ENCODE peak calls at places on chromosomes 4 and X, in nine cellular contexts. Y is OCI-LY7; J is H1; R is cardiac muscle cell; G is psoas muscle; Z is body of pancreas; Q is Panc1; N is naive thymus-derived CD4-positive, alpha-beta T cell; B is CD8-positive, alpha-beta memory T cell. A is an unnamed sample. For H3K4me1, the result is how much of the 10 kb centered on the place peaks cover.

GRCh38 chrX:44060221-44060620 is 87.0 kb upstream of the NDP start:
- DNase-seq in Y (no peak), J (no peak), R (no peak), G (no peak), Z (no peak), Q (no peak), N (no peak), B (no peak), A (no peak)

GRCh38 chr4:76623217-76624060 is 188.4 kb downstream of the SHROOM3 start:
- DNase-seq in Y (no peak), J (no peak), R (no peak), G (no peak), Z (no peak), Q (no peak), N (no peak), B (no peak), A (no peak)

GRCh38 chrX:96591418-96591817 is 93.2 kb upstream of the DIAPH2 start:
- DNase-seq in Y (no peak), J (no peak), R (no peak), G (no peak), Z (no peak), Q (no peak), N (no peak), B (no peak), A (no peak)

GRCh38 chrX:53438174-53438831 is 4.1 kb upstream of the HSD17B10 start:
- DNase-seq in Y (no peak), J (no peak), R (no peak), G (no peak), Z (no peak), Q (no peak), N (no peak), B (no peak), A (no peak)

GRCh38 chr4:81648576-81649272 is 177.0 kb upstream of the RASGEF1B start:
- DNase-seq in Y (peak), J (no peak), R (no peak), G (no peak), Z (no peak), Q (no peak), N (no peak), B (peak), A (no peak)

GRCh38 chrX:134935286-134935685 is 55.5 kb upstream of the SMIM10 start:
- DNase-seq in Y (no peak), J (no peak), R (no peak), G (no peak), Z (no peak), Q (no peak), N (no peak), B (no peak), A (no peak)

GRCh38 chr4:76772498-76773106 is 125.3 kb downstream of the SOWAHB start:
- DNase-seq in Y (no peak), J (no peak), R (no peak), G (no peak), Z (no peak), Q (no peak), N (no peak), B (no peak), A (no peak)

GRCh38 chr4:110867981-110868380 is 245.1 kb upstream of the PITX2 start:
- DNase-seq in Y (no peak), J (no peak), R (no peak), G (no peak), Z (no peak), Q (no peak), N (no peak), B (no peak), A (no peak)

GRCh38 chr4:3111461-3111860 is 37.0 kb downstream of the HTT start:
- DNase-seq in Y (no peak), J (no peak), R (no peak), G (no peak), Z (no peak), Q (no peak), N (no peak), B (no peak), A (no peak)

GRCh38 chr4:56689661-56690060 is 8.6 kb upstream of the HOPX start:
- DNase-seq in Y (no peak), J (no peak), R (no peak), G (no peak), Z (no peak), Q (no peak), N (no peak), B (no peak), A (no peak)

GRCh38 chr4:169229571-169230028 is 41.2 kb downstream of the SH3RF1 start:
- DNase-seq in Y (no peak), J (no peak), R (no peak), G (no peak), Z (no peak), Q (peak), N (no peak), B (no peak), A (no peak)

GRCh38 chr4:124640037-124640730 is 72.3 kb downstream of the ANKRD50 start:
- DNase-seq in Y (no peak), J (no peak), R (no peak), G (no peak), Z (peak), Q (peak), N (no peak), B (no peak), A (no peak)

GRCh38 chrX:103275947-103276567 is 493 bp downstream of the TCEAL5 start:
- DNase-seq in Y (no peak), J (no peak), R (no peak), G (no peak), Z (no peak), Q (no peak), N (no peak), B (no peak), A (no peak)

GRCh38 chrX:101462892-101463291 is 22.4 kb upstream of the ARMCX4 start:
- DNase-seq in Y (peak), J (no peak), R (peak), G (no peak), Z (no peak), Q (peak), N (no peak), B (no peak), A (no peak)

GRCh38 chr4:65437102-65437501 is 233.2 kb downstream of the EPHA5 start:
- DNase-seq in Y (no peak), J (no peak), R (no peak), G (no peak), Z (no peak), Q (no peak), N (no peak), B (no peak), A (no peak)

DNA sequence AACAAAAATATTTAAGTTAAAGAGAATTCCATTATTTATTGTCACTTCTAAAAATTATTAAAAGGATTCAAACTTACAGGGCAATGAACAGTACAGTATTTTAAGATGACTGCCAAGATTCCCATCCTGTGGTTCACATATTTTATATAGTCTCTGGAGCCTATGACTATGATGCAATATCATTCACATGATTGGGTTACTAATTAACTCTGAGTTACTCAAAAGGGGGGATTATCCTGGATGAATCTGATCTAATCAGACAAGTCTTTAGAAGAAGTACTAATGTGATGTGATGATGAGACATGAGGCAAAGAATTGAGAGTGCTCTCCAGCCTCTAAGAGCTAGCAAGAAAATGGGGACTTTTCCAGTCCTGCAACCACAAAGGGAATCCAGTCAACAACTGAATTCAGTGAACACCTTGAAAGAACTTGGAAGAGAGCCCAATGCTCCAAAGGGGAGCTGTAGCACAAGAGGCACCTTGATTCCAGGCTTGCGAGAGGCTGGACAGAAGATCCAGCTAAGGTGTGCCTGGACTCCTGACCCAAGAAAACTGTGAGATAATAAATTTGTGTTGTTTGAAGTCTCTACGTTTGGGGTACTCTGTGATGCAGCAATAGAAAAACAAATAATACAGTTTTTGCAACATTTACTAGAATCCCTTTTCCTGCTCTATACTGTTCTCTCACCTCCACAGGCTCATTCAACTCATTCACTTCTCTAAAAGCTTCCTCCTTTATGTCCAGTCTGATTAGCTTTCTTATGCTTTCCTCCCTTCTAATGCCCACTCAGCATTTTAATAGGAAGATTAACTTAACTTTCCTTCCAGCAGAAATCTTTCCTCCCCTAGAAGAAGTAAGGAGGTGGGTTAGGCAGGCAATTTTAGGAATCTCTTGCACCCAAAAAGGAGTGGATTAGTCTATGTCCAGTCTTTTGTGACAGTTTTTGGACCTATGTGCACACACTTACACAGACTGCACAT is 133.8 kb upstream of the LCORL start:
- DNase-seq in Y (no peak), J (no peak), R (no peak), G (no peak), Z (no peak), Q (no peak), N (no peak), B (no peak), A (no peak)
- H3K4me1 ChIP-seq in Y (under half), J (under half), R (under half), G (under half), Z (under half), Q (under half), N (under half), B (under half), A (under half)

GRCh38 chr4:151324449-151325319 is 721 bp downstream of the SH3D19 start:
- DNase-seq in Y (no peak), J (peak), R (peak), G (peak), Z (peak), Q (peak), N (no peak), B (no peak), A (peak)
- H3K4me3 ChIP-seq in Y (no peak), J (peak), R (peak), G (peak), Z (peak), Q (peak), N (no peak), B (no peak), A (peak)

GRCh38 chrX:133437771-133438170 is 22.5 kb upstream of the GPC4 start:
- DNase-seq in Y (no peak), J (no peak), R (no peak), G (no peak), Z (no peak), Q (no peak), N (no peak), B (no peak), A (no peak)

GRCh38 chrX:133440797-133441163 is 25.5 kb upstream of the GPC4 start:
- DNase-seq in Y (no peak), J (no peak), R (no peak), G (no peak), Z (no peak), Q (no peak), N (no peak), B (no peak), A (no peak)

GRCh38 chrX:133437356-133437755 is 22.1 kb upstream of the GPC4 start:
- DNase-seq in Y (no peak), J (no peak), R (no peak), G (no peak), Z (no peak), Q (no peak), N (no peak), B (no peak), A (no peak)

GRCh38 chrX:133444196-133444595 is 28.9 kb upstream of the GPC4 start:
- DNase-seq in Y (no peak), J (no peak), R (no peak), G (no peak), Z (no peak), Q (no peak), N (no peak), B (no peak), A (no peak)

DNA sequence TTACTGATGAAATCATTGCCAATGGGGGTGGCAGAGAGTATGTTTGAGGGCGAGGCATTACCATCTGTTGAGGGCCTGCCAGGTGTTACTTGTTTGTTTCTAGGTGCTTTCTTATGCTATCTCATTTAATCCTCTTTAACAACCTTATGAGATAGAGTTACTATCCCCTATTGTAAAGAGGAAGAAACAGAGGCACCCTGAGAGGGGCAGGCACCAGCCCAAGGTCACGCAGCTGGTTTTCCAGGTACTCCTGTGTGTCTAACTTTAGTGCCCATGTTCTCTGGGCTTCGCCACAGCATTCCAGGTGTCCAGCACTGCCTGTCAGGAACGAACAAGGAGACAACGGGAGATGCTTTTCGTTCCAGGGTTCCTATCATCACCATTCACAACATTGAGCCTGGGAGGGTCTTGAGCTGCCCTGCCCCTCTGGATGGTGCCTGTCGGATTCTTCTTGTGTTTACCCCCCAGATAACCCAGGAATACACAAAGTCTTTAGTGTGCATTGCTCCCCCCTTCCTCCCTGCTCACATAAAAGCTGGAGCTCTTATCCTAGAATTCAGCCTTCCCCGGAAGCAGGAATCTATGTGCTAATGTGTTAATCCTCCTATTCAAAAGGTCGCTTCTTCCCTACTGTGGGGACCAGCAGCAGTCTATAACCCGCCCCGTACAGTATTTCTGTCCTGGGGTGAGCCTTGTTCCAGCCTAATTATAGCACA is 24.9 kb upstream of the GPC4 start:
- DNase-seq in Y (no peak), J (no peak), R (no peak), G (no peak), Z (no peak), Q (no peak), N (no peak), B (no peak), A (no peak)
- H3K27ac ChIP-seq in Y (no peak), J (peak), R (no peak), G (no peak), Z (no peak), Q (no peak), N (no peak), B (no peak), A (no peak)

DNA sequence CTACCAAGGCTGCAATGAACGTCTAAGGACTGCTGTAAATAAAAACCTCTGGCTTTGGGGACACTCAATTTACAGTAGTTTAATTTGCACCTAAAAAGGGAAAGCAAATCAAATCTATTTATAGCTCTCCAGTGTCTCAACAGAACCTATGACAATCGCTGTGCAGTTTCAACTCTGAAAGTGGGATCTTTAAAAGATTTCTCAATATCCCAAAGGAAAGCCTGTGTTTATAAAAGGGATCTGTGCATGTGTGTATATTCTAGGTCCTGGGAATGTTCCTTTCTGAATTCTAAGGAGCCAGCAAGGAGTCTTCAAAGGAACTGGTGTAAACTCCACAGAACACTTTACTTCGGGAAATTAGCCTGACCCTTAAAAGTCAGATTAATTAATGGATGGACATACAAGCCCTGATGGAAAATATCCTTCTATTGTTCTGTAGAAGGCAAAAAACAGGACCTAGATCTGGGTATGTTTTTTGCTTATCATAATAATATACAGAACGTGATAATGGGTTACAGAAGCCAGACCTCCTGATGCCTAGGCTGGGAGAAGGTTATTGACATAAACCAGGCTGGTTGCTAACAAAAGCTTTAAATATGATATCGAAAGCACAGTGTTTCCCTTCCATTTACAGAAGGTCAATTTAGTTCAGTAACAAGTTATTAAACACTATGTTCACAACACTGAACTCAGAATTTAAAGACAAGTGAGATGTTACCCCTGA is 53.2 kb downstream of the AFAP1 start:
- DNase-seq in Y (no peak), J (no peak), R (no peak), G (no peak), Z (no peak), Q (no peak), N (no peak), B (no peak), A (no peak)
- H3K4me1 ChIP-seq in Y (under half), J (under half), R (under half), G (under half), Z (under half), Q (half or more), N (under half), B (under half), A (under half)

GRCh38 chr4:70996014-70996353 is 2.5 kb downstream of the DCK start:
- DNase-seq in Y (peak), J (no peak), R (no peak), G (no peak), Z (no peak), Q (no peak), N (no peak), B (no peak), A (no peak)
- H3K4me3 ChIP-seq in Y (peak), J (no peak), R (no peak), G (no peak), Z (no peak), Q (no peak), N (peak), B (peak), A (peak)

GRCh38 chr4:80185787-80186548 is 11.3 kb upstream of the PRDM8 start:
- DNase-seq in Y (no peak), J (no peak), R (peak), G (no peak), Z (no peak), Q (no peak), N (no peak), B (no peak), A (no peak)
- H3K27ac ChIP-seq in Y (no peak), J (no peak), R (no peak), G (no peak), Z (no peak), Q (peak), N (no peak), B (no peak), A (no peak)

DNA sequence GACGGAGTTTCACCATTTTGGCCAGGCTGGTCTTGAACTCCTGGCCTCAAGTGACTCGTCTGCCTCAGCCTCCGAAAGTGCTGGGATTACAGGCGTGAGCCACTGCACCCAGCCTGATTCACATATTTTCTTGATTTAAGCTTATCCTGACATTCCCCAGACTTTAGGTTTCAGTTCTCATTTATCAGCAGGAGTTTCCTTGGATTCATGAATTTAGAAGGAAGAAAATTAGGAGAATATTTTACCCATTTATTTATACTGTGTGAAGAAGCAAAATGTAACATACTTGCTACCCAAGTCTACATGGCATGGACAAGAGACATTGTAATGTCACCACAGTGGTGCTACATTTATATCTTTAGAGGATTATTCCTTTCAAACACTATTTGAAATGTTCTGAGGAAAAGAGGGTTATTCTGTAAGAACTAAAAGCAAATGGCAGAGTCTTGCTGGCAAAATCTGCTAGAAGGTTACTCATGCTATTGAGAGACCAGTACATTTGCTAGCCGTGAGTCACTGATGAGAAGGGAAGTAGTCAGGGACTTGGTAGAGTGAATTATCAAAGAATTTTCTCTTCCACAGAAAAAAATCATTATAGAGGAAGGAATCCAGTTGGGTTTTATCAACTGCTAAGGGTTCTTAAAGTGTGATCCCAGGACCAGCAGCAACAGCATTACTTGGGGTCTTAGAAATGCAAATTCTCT is 26.1 kb upstream of the CFAP299 start:
- DNase-seq in Y (no peak), J (no peak), R (no peak), G (no peak), Z (no peak), Q (no peak), N (no peak), B (no peak), A (no peak)
- H3K4me1 ChIP-seq in Y (under half), J (under half), R (under half), G (under half), Z (under half), Q (under half), N (under half), B (under half), A (under half)

DNA sequence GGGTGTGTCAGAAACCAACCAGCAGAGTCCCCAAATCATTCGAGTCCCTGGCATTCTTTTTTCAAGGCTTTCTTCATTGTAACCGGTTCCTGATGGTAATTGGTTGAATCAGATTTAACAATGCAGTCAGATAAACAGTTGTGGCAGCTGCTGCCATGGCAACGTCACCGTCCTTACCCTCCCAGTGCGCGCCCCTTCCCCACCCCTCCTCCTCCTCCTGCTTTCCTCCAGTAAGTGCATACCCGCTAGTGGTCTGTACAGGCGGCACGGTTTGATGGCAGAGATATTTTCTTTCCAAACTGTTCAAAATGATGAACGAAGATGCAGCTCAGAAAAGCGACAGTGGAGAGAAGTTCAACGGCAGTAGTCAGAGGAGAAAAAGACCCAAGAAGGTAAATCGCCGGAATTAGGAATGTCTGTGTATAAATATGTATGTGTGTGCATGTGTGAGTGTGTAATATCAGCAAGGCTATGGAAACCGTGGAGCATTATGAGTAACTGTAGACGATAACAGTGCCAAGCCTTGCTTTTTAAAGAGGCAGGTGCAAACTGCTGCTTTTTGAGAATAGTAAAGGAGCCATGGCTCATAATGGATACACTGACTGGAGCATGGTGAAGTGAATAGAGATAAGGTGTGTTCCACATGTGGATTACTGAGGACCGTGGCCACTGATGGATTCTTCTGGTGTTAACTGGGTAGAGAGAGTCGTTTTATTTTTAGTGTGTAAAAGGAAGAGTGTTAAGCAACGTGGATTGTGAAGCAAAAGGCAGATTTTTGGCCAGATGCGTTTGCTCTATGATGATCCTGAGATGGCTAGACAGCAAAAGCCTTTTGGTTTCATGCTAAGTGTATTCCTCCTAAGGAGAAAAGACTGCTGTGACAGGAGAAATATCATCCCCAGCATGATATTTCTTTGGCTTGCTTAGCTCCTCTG is at the start of gene ANK2:
- DNase-seq in Y (no peak), J (peak), R (peak), G (no peak), Z (no peak), Q (no peak), N (no peak), B (no peak), A (no peak)
- H3K4me3 ChIP-seq in Y (no peak), J (peak), R (no peak), G (peak), Z (no peak), Q (no peak), N (no peak), B (no peak), A (peak)